ENCODE peak calls at places on chromosomes 2 and 18, in seven cellular contexts. One of them, this sample, is unnamed. For H3K36me3, the result is how much of the 10 kb centered on the place peaks cover.

GRCh38 chr2:197672494-197672893 is 2.9 kb downstream of the RFTN2 start:
- DNase-seq in sigmoid colon: no peak
- DNase-seq in HCT116: no peak
- DNase-seq in ovary: no peak
- DNase-seq in adrenal gland: no peak
- DNase-seq in esophagus muscularis mucosa: no peak
- DNase-seq in IMR-90: no peak
- DNase-seq in this sample: no peak

GRCh38 chr2:209431701-209432100 is 7.9 kb downstream of the MAP2 start:
- DNase-seq in sigmoid colon: no peak
- DNase-seq in adrenal gland: no peak
- DNase-seq in HCT116: no peak
- DNase-seq in ovary: no peak
- DNase-seq in IMR-90: peak
- DNase-seq in esophagus muscularis mucosa: no peak
- DNase-seq in this sample: peak

GRCh38 chr18:50749421-50749820 is 70.4 kb downstream of the MRO start:
- DNase-seq in HCT116: no peak
- DNase-seq in IMR-90: no peak
- DNase-seq in esophagus muscularis mucosa: no peak
- DNase-seq in ovary: no peak
- DNase-seq in adrenal gland: no peak
- DNase-seq in sigmoid colon: no peak
- DNase-seq in this sample: no peak

GRCh38 chr2:65722028-65722427 is 289.6 kb upstream of the SPRED2 start:
- DNase-seq in esophagus muscularis mucosa: peak
- DNase-seq in IMR-90: peak
- DNase-seq in ovary: peak
- DNase-seq in HCT116: no peak
- DNase-seq in adrenal gland: peak
- DNase-seq in sigmoid colon: peak
- DNase-seq in this sample: no peak

GRCh38 chr2:13745324-13745723 is 887.2 kb upstream of the LRATD1 start:
- DNase-seq in sigmoid colon: no peak
- DNase-seq in ovary: no peak
- DNase-seq in esophagus muscularis mucosa: no peak
- DNase-seq in IMR-90: no peak
- DNase-seq in adrenal gland: no peak
- DNase-seq in HCT116: no peak
- DNase-seq in this sample: no peak

GRCh38 chr18:23384778-23385736 is 68.0 kb upstream of the RIOK3 start:
- DNase-seq in adrenal gland: no peak
- DNase-seq in esophagus muscularis mucosa: no peak
- DNase-seq in sigmoid colon: no peak
- DNase-seq in ovary: no peak
- DNase-seq in IMR-90: no peak
- DNase-seq in HCT116: no peak
- DNase-seq in this sample: no peak

GRCh38 chr2:62908145-62908544 is 142.5 kb upstream of the OTX1 start:
- DNase-seq in adrenal gland: no peak
- DNase-seq in HCT116: no peak
- DNase-seq in sigmoid colon: no peak
- DNase-seq in IMR-90: no peak
- DNase-seq in ovary: no peak
- DNase-seq in esophagus muscularis mucosa: no peak
- DNase-seq in this sample: no peak

GRCh38 chr2:240568678-240569522 is 616 bp downstream of the RNPEPL1 start:
- DNase-seq in adrenal gland: peak
- DNase-seq in IMR-90: peak
- DNase-seq in sigmoid colon: peak
- DNase-seq in HCT116: no peak
- DNase-seq in ovary: peak
- DNase-seq in esophagus muscularis mucosa: no peak
- DNase-seq in this sample: peak

GRCh38 chr2:62209427-62209991 is 13.6 kb downstream of the B3GNT2 start:
- DNase-seq in ovary: no peak
- DNase-seq in sigmoid colon: no peak
- DNase-seq in adrenal gland: no peak
- DNase-seq in IMR-90: no peak
- DNase-seq in HCT116: no peak
- DNase-seq in esophagus muscularis mucosa: no peak
- DNase-seq in this sample: no peak

GRCh38 chr18:58438161-58438983 is 190.5 kb downstream of the ALPK2 start:
- DNase-seq in ovary: no peak
- DNase-seq in IMR-90: peak
- DNase-seq in adrenal gland: no peak
- DNase-seq in sigmoid colon: no peak
- DNase-seq in HCT116: no peak
- DNase-seq in esophagus muscularis mucosa: no peak
- DNase-seq in this sample: no peak

GRCh38 chr2:31903109-31903780 is 107.6 kb downstream of the MEMO1 start:
- DNase-seq in IMR-90: no peak
- DNase-seq in sigmoid colon: no peak
- DNase-seq in ovary: no peak
- DNase-seq in esophagus muscularis mucosa: no peak
- DNase-seq in adrenal gland: no peak
- DNase-seq in HCT116: no peak
- DNase-seq in this sample: no peak

GRCh38 chr2:220396287-220396686 is 768.9 kb downstream of the SLC4A3 start:
- DNase-seq in esophagus muscularis mucosa: no peak
- DNase-seq in sigmoid colon: no peak
- DNase-seq in HCT116: no peak
- DNase-seq in IMR-90: peak
- DNase-seq in ovary: no peak
- DNase-seq in adrenal gland: no peak
- DNase-seq in this sample: no peak

GRCh38 chr2:27308359-27308875 is at the start of gene UCN:
- DNase-seq in sigmoid colon: no peak
- DNase-seq in ovary: peak
- DNase-seq in IMR-90: peak
- DNase-seq in adrenal gland: peak
- DNase-seq in esophagus muscularis mucosa: no peak
- DNase-seq in HCT116: no peak
- DNase-seq in this sample: no peak

DNA sequence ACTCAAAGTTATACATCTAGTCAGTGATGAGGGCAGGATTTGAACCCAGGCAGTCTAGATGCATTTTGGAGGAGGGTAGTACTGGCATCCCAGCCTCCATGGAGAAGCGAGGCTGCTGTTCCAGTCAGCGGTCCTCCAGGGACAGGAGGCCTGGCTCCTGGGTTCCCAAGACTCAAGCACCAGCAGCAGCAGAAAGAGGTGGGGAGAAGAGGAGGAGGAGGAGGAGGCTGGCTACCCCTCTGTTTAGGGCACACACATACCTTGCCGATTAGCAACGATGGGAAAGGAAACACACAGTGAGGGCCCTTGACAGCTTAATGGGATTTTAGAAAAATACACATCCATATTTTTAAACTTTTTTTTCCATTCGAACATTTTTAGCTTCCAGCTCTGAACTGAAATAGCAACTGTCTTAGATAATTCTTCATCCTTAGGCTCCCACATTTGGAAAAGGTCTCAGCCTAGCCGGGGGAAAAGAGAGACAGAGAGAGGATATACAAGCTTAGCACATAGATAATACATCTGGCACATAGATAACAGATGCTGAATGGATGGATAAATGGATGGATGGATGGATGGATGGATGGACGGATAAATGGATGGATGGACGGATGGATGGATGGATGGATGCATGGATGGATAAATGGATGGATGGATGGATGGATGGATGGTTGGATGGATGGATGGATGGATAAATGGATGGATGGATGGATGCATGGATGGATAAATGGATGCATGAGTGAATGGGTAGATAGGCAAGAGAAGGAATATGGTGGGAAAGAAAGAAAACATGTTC is 87.9 kb downstream of the LBH start:
- DNase-seq in esophagus muscularis mucosa: no peak
- DNase-seq in sigmoid colon: no peak
- DNase-seq in adrenal gland: no peak
- DNase-seq in IMR-90: no peak
- DNase-seq in ovary: no peak
- DNase-seq in HCT116: no peak
- DNase-seq in this sample: no peak
- TF ChIP-seq POLR2A in esophagus muscularis mucosa: no peak
- TF ChIP-seq POLR2A in sigmoid colon: no peak
- TF ChIP-seq POLR2A in adrenal gland: no peak
- TF ChIP-seq POLR2A in IMR-90: no peak
- TF ChIP-seq POLR2A in ovary: no peak
- TF ChIP-seq POLR2A in HCT116: no peak
- TF ChIP-seq POLR2A in this sample: no peak

GRCh38 chr2:25247792-25248512 is 79.6 kb upstream of the POMC start:
- DNase-seq in IMR-90: no peak
- DNase-seq in esophagus muscularis mucosa: no peak
- DNase-seq in adrenal gland: no peak
- DNase-seq in ovary: no peak
- DNase-seq in HCT116: no peak
- DNase-seq in sigmoid colon: no peak
- DNase-seq in this sample: no peak

GRCh38 chr2:25246001-25246400 is 77.6 kb upstream of the POMC start:
- DNase-seq in adrenal gland: no peak
- DNase-seq in esophagus muscularis mucosa: no peak
- DNase-seq in ovary: no peak
- DNase-seq in IMR-90: no peak
- DNase-seq in sigmoid colon: no peak
- DNase-seq in HCT116: no peak
- DNase-seq in this sample: no peak

GRCh38 chr2:25243995-25244394 is 75.6 kb upstream of the POMC start:
- DNase-seq in HCT116: no peak
- DNase-seq in sigmoid colon: no peak
- DNase-seq in adrenal gland: no peak
- DNase-seq in ovary: no peak
- DNase-seq in esophagus muscularis mucosa: no peak
- DNase-seq in IMR-90: no peak
- DNase-seq in this sample: no peak

GRCh38 chr2:25245141-25245540 is 76.8 kb upstream of the POMC start:
- DNase-seq in HCT116: no peak
- DNase-seq in adrenal gland: no peak
- DNase-seq in sigmoid colon: no peak
- DNase-seq in ovary: no peak
- DNase-seq in esophagus muscularis mucosa: no peak
- DNase-seq in IMR-90: no peak
- DNase-seq in this sample: no peak

DNA sequence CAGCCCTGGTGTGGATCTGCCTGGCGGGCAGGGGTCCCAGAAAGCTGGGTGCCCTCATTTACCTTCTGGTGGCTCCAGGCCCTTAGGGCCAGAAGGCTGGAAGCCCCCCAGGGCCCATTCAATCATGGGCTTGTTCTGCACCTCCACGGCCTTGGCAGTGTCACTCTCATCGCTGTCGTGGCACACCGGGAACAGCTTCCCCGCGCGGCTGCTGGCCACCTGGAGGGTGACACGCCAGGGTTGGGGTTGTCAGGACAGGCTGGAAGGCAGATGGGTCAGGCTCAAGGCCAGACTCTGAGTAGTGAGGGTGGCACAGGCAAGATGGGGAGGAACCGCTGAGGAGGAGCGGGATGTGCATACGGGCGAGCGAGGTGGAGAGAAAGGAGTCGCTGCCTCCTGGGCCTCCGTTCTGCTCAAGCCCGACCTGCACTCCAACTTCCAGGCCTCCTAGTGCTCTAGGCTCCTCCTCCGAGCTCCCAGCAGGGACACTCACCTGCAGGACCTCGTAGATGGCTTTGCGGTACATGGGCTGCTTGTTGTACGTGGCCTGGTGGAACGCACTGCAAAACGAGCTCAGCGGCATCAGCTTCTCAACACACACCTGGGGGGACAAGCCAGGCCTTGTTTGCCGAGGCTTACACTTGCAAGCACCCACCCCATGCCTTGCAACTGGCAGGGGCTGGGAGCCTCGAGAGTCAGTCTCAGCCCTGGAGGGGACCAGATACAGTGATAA is 78.3 kb upstream of the POMC start:
- DNase-seq in HCT116: no peak
- DNase-seq in IMR-90: no peak
- DNase-seq in esophagus muscularis mucosa: no peak
- DNase-seq in ovary: no peak
- DNase-seq in sigmoid colon: no peak
- DNase-seq in adrenal gland: no peak
- DNase-seq in this sample: no peak
- H3K36me3 ChIP-seq in HCT116: under half
- H3K36me3 ChIP-seq in IMR-90: half or more
- H3K36me3 ChIP-seq in esophagus muscularis mucosa: half or more
- H3K36me3 ChIP-seq in ovary: under half
- H3K36me3 ChIP-seq in sigmoid colon: half or more
- H3K36me3 ChIP-seq in adrenal gland: half or more
- H3K36me3 ChIP-seq in this sample: under half

DNA sequence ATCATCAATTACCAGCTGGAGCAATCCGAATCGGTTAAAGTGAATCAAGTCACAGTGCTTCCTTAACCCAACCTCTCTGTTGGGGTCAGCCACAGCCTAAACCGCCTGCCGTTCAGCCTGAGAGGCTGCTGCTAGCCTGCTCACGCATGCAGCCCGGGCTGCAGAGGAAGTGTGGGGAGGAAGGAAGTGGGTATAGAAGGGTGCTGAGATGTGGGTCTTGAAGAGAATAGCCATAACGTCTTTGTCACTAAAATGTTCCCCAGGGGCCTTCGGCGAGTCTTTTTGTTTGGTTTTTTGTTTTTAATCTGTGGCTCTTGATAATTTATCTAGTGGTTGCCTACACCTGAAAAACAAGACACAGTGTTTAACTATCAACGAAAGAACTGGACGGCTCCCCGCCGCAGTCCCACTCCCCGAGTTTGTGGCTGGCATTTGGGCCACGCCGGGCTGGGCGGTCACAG is 496 bp upstream of the ITGA4 start:
- DNase-seq in sigmoid colon: peak
- DNase-seq in esophagus muscularis mucosa: no peak
- DNase-seq in HCT116: no peak
- DNase-seq in IMR-90: peak
- DNase-seq in adrenal gland: peak
- DNase-seq in ovary: no peak
- DNase-seq in this sample: no peak
- TF ChIP-seq POLR2A in sigmoid colon: no peak
- TF ChIP-seq POLR2A in esophagus muscularis mucosa: no peak
- TF ChIP-seq POLR2A in HCT116: no peak
- TF ChIP-seq POLR2A in IMR-90: no peak
- TF ChIP-seq POLR2A in adrenal gland: no peak
- TF ChIP-seq POLR2A in ovary: no peak
- TF ChIP-seq POLR2A in this sample: no peak

GRCh38 chr2:210443527-210443926 is 33.0 kb downstream of the LANCL1 start:
- DNase-seq in sigmoid colon: no peak
- DNase-seq in ovary: no peak
- DNase-seq in esophagus muscularis mucosa: no peak
- DNase-seq in HCT116: no peak
- DNase-seq in IMR-90: no peak
- DNase-seq in adrenal gland: no peak
- DNase-seq in this sample: no peak

GRCh38 chr2:210440206-210440605 is 36.4 kb downstream of the LANCL1 start:
- DNase-seq in ovary: no peak
- DNase-seq in IMR-90: no peak
- DNase-seq in esophagus muscularis mucosa: no peak
- DNase-seq in HCT116: no peak
- DNase-seq in adrenal gland: no peak
- DNase-seq in sigmoid colon: no peak
- DNase-seq in this sample: no peak

GRCh38 chr2:210442869-210443268 is 33.7 kb downstream of the LANCL1 start:
- DNase-seq in HCT116: no peak
- DNase-seq in adrenal gland: no peak
- DNase-seq in IMR-90: no peak
- DNase-seq in ovary: no peak
- DNase-seq in sigmoid colon: no peak
- DNase-seq in esophagus muscularis mucosa: no peak
- DNase-seq in this sample: no peak

GRCh38 chr2:210442457-210442856 is 34.1 kb downstream of the LANCL1 start:
- DNase-seq in HCT116: no peak
- DNase-seq in ovary: no peak
- DNase-seq in sigmoid colon: no peak
- DNase-seq in adrenal gland: no peak
- DNase-seq in IMR-90: no peak
- DNase-seq in esophagus muscularis mucosa: no peak
- DNase-seq in this sample: no peak

GRCh38 chr2:210445116-210445707 is 31.3 kb downstream of the LANCL1 start:
- DNase-seq in HCT116: peak
- DNase-seq in esophagus muscularis mucosa: no peak
- DNase-seq in sigmoid colon: no peak
- DNase-seq in IMR-90: peak
- DNase-seq in adrenal gland: no peak
- DNase-seq in ovary: no peak
- DNase-seq in this sample: no peak
- H3K36me3 ChIP-seq in HCT116: under half
- H3K36me3 ChIP-seq in esophagus muscularis mucosa: under half
- H3K36me3 ChIP-seq in sigmoid colon: under half
- H3K36me3 ChIP-seq in IMR-90: under half
- H3K36me3 ChIP-seq in adrenal gland: under half
- H3K36me3 ChIP-seq in ovary: under half
- H3K36me3 ChIP-seq in this sample: under half